ENCODE peak calls at places on chromosomes 5 and 9, in five cellular contexts. D is CD4-positive, CD25-positive, alpha-beta regulatory T cell; N is neuronal stem cell; W is lung; C is naive thymus-derived CD4-positive, alpha-beta T cell. O is an unnamed sample. For H3K4me1 and H3K9me3, the result is how much of the 10 kb centered on the place peaks cover.

GRCh38 chr9:127877566-127877998 is at the start of gene AK1:
- DNase-seq in D (no peak), N (peak), W (peak), C (no peak), O (peak)

GRCh38 chr5:93165559-93165958 is 415.5 kb downstream of the NR2F1-AS1 start:
- DNase-seq in D (no peak), N (no peak), W (no peak), C (no peak), O (no peak)

GRCh38 chr5:170488576-170488975 is 15.2 kb upstream of the KCNIP1 start:
- DNase-seq in D (no peak), N (no peak), W (no peak), C (no peak), O (no peak)

GRCh38 chr9:15433661-15434060 is 11.0 kb downstream of the SNAPC3 start:
- DNase-seq in D (no peak), N (no peak), W (no peak), C (no peak), O (no peak)

GRCh38 chr9:92325991-92326500 is 293 bp downstream of the CENPP start:
- DNase-seq in D (no peak), N (peak), W (no peak), C (no peak), O (no peak)

GRCh38 chr5:14929293-14930065 is 57.9 kb upstream of the ANKH start:
- DNase-seq in D (no peak), N (no peak), W (no peak), C (no peak), O (no peak)

GRCh38 chr9:137555179-137555578 is 3.5 kb downstream of the MRPL41 start:
- DNase-seq in D (no peak), N (no peak), W (no peak), C (no peak), O (no peak)

GRCh38 chr9:89154651-89155336 is 23.8 kb downstream of the SHC3 start:
- DNase-seq in D (peak), N (no peak), W (no peak), C (no peak), O (no peak)

GRCh38 chr5:128405159-128405558 is 132.9 kb downstream of the FBN2 start:
- DNase-seq in D (no peak), N (no peak), W (no peak), C (no peak), O (no peak)

GRCh38 chr5:118857700-118858099 is 130.6 kb downstream of the DTWD2 start:
- DNase-seq in D (no peak), N (no peak), W (no peak), C (no peak), O (no peak)

GRCh38 chr9:123324767-123325183 is 31.2 kb upstream of the CRB2 start:
- DNase-seq in D (no peak), N (no peak), W (no peak), C (no peak), O (no peak)

GRCh38 chr9:125758986-125759811 is 12.0 kb downstream of the PBX3 start:
- DNase-seq in D (no peak), N (no peak), W (no peak), C (no peak), O (no peak)

GRCh38 chr9:105950894-105951293 is 256.6 kb downstream of the TMEM38B start:
- DNase-seq in D (no peak), N (no peak), W (no peak), C (no peak), O (no peak)
- H3K4me1 ChIP-seq in D (under half), N (under half), W (under half), C (under half), O (under half)

DNA sequence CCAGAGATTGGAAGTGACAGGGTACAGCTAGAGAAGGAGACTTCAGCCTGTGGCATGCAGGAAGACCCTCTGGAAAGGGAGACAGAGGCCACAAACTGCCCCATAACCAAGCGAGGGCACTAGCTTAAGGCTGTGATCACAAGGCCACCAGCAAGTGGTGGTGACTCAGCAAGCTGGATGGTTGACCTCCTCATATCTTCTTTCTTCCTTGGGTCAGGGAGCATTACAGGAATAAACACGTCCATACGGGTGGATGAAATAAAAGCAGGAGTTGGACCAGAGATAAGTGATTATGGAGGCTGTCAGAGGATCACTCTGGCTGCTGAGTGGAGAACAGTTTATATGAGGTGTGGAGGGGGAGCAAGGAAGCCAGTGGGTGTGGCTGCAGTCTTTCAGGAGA is 234.6 kb upstream of the TAS2R1 start:
- DNase-seq in D (no peak), N (no peak), W (no peak), C (no peak), O (no peak)
- H3K9me3 ChIP-seq in D (under half), N (under half), W (under half), C (under half), O (under half)

DNA sequence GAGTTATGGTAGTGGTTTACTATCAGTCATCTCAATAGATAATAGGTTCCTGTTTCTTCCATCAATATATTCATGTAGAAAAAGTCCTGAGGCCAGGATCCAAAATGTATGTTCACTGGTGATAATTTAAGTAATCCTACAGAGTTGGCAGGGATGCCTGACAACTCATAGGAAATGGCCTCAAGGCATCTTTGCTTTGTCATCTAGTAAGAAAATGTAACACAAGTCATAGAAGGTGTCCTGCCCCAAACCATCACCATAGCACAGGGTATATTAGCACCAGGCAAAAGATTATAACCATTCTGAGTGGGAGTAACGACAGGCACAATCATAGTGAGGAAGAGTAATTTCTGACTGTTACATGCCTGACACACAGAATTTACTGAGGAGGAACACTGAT is 257.0 kb downstream of the TMEM167A start:
- DNase-seq in D (no peak), N (no peak), W (no peak), C (no peak), O (no peak)
- H3K27ac ChIP-seq in D (no peak), N (no peak), W (no peak), C (no peak), O (no peak)

GRCh38 chr9:109307380-109308240 is 13.2 kb downstream of the EPB41L4B start:
- DNase-seq in D (no peak), N (no peak), W (no peak), C (no peak), O (no peak)
- H3K4me1 ChIP-seq in D (under half), N (under half), W (under half), C (under half), O (under half)